ENCODE peak calls at places on chromosome 18, in six cellular contexts. Q is cardiac muscle cell, C is natural killer cell, W is H9, N is chondrocyte, A is fibroblast of lung. R is an unnamed sample.
A peak's percentile ranks its signal among the peaks of the same experiment; 100 is the strongest.

GRCh38 chr18:42426496-42427015 is 471.5 kb downstream of the PIK3C3 start:
- DNase-seq in Q (no peak), C (no peak), W (no peak), N (no peak), A (peak; percentile 58), R (no peak)

GRCh38 chr18:24846133-24846532 is 385.7 kb downstream of the HRH4 start:
- DNase-seq in Q (no peak), C (no peak), W (no peak), N (no peak), A (no peak), R (no peak)

GRCh38 chr18:25329783-25330182 is 22.2 kb downstream of the ZNF521 start:
- DNase-seq in Q (no peak), C (no peak), W (peak; percentile 25), N (no peak), A (no peak), R (no peak)

GRCh38 chr18:9814431-9814830 is 71.3 kb upstream of the TXNDC2 start:
- DNase-seq in Q (peak; percentile 69), C (no peak), W (no peak), N (no peak), A (peak; percentile 94), R (no peak)

GRCh38 chr18:30929718-30930117 is 112.8 kb downstream of the DSC3 start:
- DNase-seq in Q (no peak), C (no peak), W (no peak), N (no peak), A (no peak), R (no peak)

GRCh38 chr18:59021500-59021899 is 118.2 kb upstream of the SEC11C start:
- DNase-seq in Q (no peak), C (no peak), W (no peak), N (no peak), A (no peak), R (no peak)

GRCh38 chr18:21912339-21913239 is 172.0 kb downstream of the MIB1 start:
- DNase-seq in Q (peak; percentile 12), C (no peak), W (no peak), N (no peak), A (no peak), R (no peak)

GRCh38 chr18:79199691-79200374 is 130.6 kb downstream of the ATP9B start:
- DNase-seq in Q (peak; percentile 30), C (peak; percentile 34), W (no peak), N (no peak), A (peak; percentile 66), R (no peak)

GRCh38 chr18:12820526-12820925 is 63.5 kb downstream of the PTPN2 start:
- DNase-seq in Q (no peak), C (no peak), W (no peak), N (no peak), A (no peak), R (no peak)

GRCh38 chr18:79595876-79596374 is 83.7 kb upstream of the CTDP1 start:
- DNase-seq in Q (no peak), C (no peak), W (no peak), N (peak; percentile 34), A (no peak), R (no peak)

GRCh38 chr18:9673296-9674251 is 34.5 kb upstream of the RAB31 start:
- DNase-seq in Q (peak; percentile 81), C (no peak), W (peak; percentile 57), N (no peak), A (peak; percentile 61), R (no peak)

GRCh38 chr18:22108674-22109073 is 60.7 kb upstream of the GATA6 start:
- DNase-seq in Q (peak; percentile 29), C (no peak), W (peak; percentile 42), N (no peak), A (no peak), R (no peak)

GRCh38 chr18:51278045-51278649 is 80.7 kb upstream of the MEX3C start:
- DNase-seq in Q (peak; percentile 62), C (no peak), W (peak; percentile 74), N (no peak), A (no peak), R (no peak)

GRCh38 chr18:27017901-27018500 is 152.5 kb upstream of the AQP4 start:
- DNase-seq in Q (peak; percentile 5), C (no peak), W (no peak), N (no peak), A (no peak), R (no peak)

GRCh38 chr18:812673-813404 is 797 bp upstream of the YES1 start:
- DNase-seq in Q (peak; percentile 95), C (peak; percentile 78), W (peak; percentile 75), N (no peak), A (peak; percentile 88), R (peak; percentile 62)

DNA sequence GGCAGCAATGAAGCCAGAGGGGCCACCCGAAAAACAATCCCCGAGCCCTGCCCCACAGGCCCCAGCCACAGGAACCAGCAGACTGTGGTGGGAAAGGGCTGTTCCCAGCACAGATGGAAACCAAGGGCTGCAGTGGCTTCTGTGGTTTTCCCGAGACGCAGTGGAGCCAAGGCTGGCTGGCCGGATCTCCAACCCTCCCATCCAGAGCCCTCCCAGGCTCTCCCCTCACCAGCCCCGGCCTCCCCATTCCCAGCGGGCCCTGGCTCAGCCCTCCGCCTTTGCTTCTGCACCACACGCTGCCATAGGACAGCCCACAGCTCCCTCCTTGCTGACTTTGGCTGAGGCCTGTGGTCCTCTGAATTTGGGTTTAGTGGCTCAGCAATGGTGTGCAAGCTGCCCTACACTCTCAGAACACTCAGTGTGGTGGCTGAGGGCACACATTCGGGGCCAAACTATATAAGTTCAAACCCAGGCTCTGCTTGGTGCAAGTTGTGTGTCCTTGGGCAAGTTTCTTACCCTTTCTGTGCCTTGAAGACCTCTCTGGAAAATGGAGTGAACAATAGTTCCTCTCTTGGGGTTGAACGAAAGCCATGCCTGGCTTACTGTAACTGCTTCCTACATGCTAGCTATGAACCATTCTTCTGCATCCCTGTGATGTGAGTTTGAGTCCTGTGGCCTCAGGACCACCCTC is 200.1 kb downstream of the SMAD7 start:
- DNase-seq in Q (peak; percentile 79), C (no peak), W (no peak), N (peak; percentile 59), A (peak; percentile 76), R (no peak)
- TF ChIP-seq CTCF in Q (no peak), C (no peak), W (no peak), N (no peak), A (no peak), R (no peak)

GRCh38 chr18:8608795-8609673 is at the start of gene RAB12:
- DNase-seq in Q (peak; percentile 92), C (peak; percentile 84), W (peak; percentile 83), N (peak; percentile 96), A (peak; percentile 86), R (peak; percentile 83)
- TF ChIP-seq CTCF in Q (peak; percentile 39), C (peak; percentile 72), W (peak; percentile 70), N (peak; percentile 80), A (no peak), R (peak; percentile 61)

GRCh38 chr18:76960528-76961035 is 138.2 kb downstream of the ZNF236 start:
- DNase-seq in Q (no peak), C (no peak), W (no peak), N (no peak), A (no peak), R (no peak)
- TF ChIP-seq CTCF in Q (no peak), C (no peak), W (peak; percentile 48), N (no peak), A (no peak), R (no peak)

GRCh38 chr18:45355944-45356520 is 259.2 kb upstream of the SLC14A2 start:
- DNase-seq in Q (peak; percentile 3), C (no peak), W (no peak), N (no peak), A (no peak), R (no peak)
- TF ChIP-seq CTCF in Q (no peak), C (no peak), W (no peak), N (peak; percentile 67), A (no peak), R (no peak)

DNA sequence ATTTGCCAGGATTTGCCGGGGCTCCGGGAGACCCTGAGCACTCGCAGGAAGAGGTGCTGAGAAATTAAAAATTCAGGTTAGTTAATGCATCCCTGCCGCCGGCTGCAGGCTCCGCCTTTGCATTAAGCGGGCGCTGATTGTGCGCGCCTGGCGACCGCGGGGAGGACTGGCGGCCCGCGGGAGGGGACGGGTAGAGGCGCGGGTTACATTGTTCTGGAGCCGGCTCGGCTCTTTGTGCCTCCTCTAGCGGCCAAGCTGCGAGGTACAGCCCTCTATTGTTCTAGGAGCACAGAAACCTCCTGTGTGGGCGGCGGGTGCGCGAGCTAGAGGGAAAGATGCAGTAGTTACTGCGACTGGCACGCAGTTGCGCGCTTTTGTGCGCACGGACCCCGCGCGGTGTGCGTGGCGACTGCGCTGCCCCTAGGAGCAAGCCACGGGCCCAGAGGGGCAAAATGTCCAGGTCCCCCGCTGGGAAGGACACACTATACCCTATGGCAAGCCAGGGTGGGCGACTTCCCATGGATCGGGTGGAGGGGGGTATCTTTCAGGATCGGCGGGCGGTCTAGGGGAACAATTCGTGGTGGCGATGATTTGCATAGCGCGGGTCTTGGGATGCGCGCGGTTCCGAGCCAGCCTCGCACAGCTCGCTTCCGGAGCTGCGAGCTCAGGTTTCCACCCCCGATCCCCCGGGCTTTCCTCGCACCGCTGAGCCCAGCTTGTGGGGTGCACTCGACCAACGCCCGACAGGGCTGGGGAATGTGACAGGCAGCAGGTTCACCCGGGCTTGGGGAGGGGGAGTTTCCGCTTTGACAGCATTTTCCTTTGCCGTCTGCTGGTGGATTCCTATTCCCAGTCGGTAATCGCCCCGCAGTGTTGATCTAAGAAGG is 2.9 kb downstream of the ONECUT2 start:
- DNase-seq in Q (peak; percentile 73), C (no peak), W (peak; percentile 92), N (no peak), A (peak; percentile 57), R (no peak)
- TF ChIP-seq CTCF in Q (peak; percentile 75), C (no peak), W (peak; percentile 83), N (peak; percentile 71), A (peak; percentile 41), R (no peak)

GRCh38 chr18:46343940-46344372 is 239.8 kb downstream of the HAUS1 start:
- DNase-seq in Q (no peak), C (peak; percentile 36), W (peak; percentile 67), N (no peak), A (no peak), R (peak; percentile 33)
- TF ChIP-seq CTCF in Q (no peak), C (no peak), W (peak; percentile 16), N (no peak), A (no peak), R (no peak)

GRCh38 chr18:35939166-35939565 is 33.3 kb upstream of the RMP24 start:
- DNase-seq in Q (peak; percentile 35), C (no peak), W (peak; percentile 74), N (no peak), A (no peak), R (no peak)
- TF ChIP-seq CTCF in Q (peak; percentile 49), C (no peak), W (peak; percentile 76), N (peak; percentile 18), A (peak; percentile 27), R (no peak)

DNA sequence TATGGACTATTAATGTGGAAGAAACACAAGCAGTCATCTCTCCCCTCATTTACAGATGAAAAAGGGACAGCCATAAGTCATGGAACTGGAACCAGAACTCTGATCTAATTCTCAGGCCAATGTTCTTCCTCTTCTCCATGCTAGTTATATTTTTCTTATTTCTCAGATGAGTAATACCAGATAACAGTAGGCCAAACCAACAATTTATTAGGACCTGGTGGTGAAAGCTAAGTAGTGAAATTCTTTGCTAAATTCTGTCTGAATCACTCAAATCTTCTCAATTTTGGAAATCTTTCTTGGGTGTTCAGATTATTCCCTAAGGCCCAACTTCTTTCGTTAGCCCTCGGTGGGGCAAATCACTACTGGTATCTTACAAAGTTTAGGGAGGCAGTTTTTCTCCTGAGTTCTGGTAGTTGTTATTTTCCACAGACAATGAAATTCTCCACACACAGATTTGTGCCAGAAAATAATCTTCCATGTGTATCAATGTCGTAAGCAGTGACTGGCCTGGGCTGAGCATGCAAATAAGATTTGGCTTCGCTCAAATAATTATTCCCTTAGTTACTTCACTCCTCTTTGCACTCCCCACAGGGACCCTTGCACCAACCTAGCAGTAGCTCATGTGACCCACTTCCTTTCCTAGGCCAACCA is 443.6 kb upstream of the SLC14A2 start:
- DNase-seq in Q (peak; percentile 72), C (no peak), W (no peak), N (no peak), A (peak; percentile 66), R (no peak)
- TF ChIP-seq CTCF in Q (no peak), C (no peak), W (no peak), N (no peak), A (no peak), R (no peak)